ENCODE peak calls at places on chromosomes 5 and 9, in seven cellular contexts. B is upper lobe of right lung; U is lower lobe of right lung; X is gastrocnemius medialis; S is Panc1; Z is CD8-positive, alpha-beta T cell; N is upper lobe of left lung. G is an unnamed sample.

GRCh38 chr5:133680830-133681555 is 68.7 kb upstream of the FSTL4 start:
- ATAC-seq in N (no peak), X (no peak), U (no peak), Z (no peak), S (no peak), B (peak; percentile 32), G (no peak)

GRCh38 chr5:135356522-135357318 is 42.3 kb downstream of the MACROH2A1 start:
- ATAC-seq in S (no peak), X (peak; percentile 87), B (peak; percentile 75), Z (no peak), U (peak; percentile 80), N (peak; percentile 72), G (peak; percentile 92)

GRCh38 chr5:80713640-80714039 is 58.9 kb upstream of the DHFR start:
- ATAC-seq in B (no peak), N (no peak), U (no peak), X (no peak), S (no peak), Z (no peak), G (no peak)

GRCh38 chr5:130923543-130924159 is 241.4 kb downstream of the HINT1 start:
- ATAC-seq in Z (no peak), X (no peak), B (peak; percentile 24), U (peak; percentile 19), S (no peak), N (no peak), G (no peak)

GRCh38 chr5:141186897-141187512 is at the start of gene PCDHB9:
- ATAC-seq in S (peak; percentile 92), N (no peak), B (peak; percentile 29), X (no peak), Z (no peak), U (no peak), G (no peak)

GRCh38 chr5:141940695-141941271 is 17.1 kb downstream of the DELE1 start:
- ATAC-seq in S (peak; percentile 68), X (no peak), B (peak; percentile 60), Z (no peak), N (peak; percentile 42), U (peak; percentile 56), G (peak; percentile 27)

GRCh38 chr5:64019746-64020145 is 57.5 kb upstream of the HTR1A start:
- ATAC-seq in N (no peak), S (no peak), U (no peak), B (no peak), X (no peak), Z (no peak), G (no peak)

GRCh38 chr5:103034662-103035392 is 85.1 kb downstream of the GIN1 start:
- ATAC-seq in S (no peak), Z (no peak), B (peak; percentile 14), N (peak; percentile 26), X (peak; percentile 20), U (no peak), G (no peak)

GRCh38 chr5:169798906-169799660 is 162.0 kb downstream of the DOCK2 start:
- ATAC-seq in B (no peak), X (no peak), U (no peak), Z (no peak), S (no peak), N (no peak), G (no peak)

GRCh38 chr9:98570663-98571440 is 137.9 kb downstream of the GABBR2 start:
- ATAC-seq in U (no peak), Z (no peak), X (no peak), S (no peak), N (peak; percentile 2), B (no peak), G (no peak)

GRCh38 chr5:142432369-142432863 is 107.6 kb upstream of the SPRY4 start:
- ATAC-seq in X (no peak), S (no peak), B (peak; percentile 80), U (peak; percentile 73), N (no peak), Z (peak; percentile 50), G (no peak)

GRCh38 chr5:8550921-8551320 is 682.0 kb downstream of the MTRR start:
- ATAC-seq in N (no peak), Z (no peak), B (no peak), U (no peak), X (no peak), S (no peak), G (no peak)
- H3K27ac ChIP-seq in N (no peak overlapping the region), Z (no peak overlapping the region), B (no peak overlapping the region), U (no peak overlapping the region), X (no peak overlapping the region), S (no peak overlapping the region), G (no peak overlapping the region)

DNA sequence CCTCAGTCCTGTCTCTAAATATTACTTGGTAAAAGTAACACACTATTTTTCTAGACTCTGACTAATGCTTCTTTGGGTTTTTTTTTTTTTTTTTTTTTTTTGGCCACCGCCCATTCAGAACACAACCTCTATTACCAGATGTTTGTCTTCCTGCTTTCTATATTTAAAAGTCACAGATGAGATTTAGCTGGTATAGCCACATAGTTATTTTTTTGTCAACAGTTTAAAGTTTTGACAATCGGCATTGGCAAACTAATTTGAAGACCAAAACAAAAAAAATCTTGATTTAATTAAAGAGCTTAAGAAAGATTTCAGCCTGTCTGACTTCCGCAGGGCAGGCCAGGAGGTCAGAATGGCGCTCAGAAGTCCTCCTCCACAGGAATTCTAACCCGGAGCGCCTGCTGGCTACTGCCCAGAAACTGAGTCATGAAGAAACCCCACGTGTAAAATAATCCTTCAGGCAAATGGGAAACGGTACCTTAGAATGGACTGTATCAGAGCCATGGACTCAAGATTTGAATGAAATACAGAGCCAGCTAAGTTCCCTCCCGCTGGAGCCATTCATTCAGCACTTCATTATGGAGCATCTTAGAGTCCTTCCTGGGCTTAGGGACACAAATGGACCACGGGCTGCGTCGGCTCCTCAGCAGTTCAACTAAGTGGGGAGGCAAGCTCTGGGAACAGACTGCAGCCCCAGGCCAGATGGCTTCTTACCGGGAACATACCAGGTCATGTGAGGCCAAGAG is 55.6 kb downstream of the PTPDC1 start:
- ATAC-seq in N (peak; percentile 77), Z (no peak), B (peak; percentile 63), U (peak; percentile 81), X (peak; percentile 89), S (peak; percentile 91), G (peak; percentile 88)
- H3K4me3 ChIP-seq in N (no peak overlapping the region), Z (no peak overlapping the region), B (no peak overlapping the region), U (no peak overlapping the region), X (peak overlapping the region; percentile 29), S (peak overlapping the region; percentile 24), G (peak overlapping the region; percentile 9)

GRCh38 chr5:10301266-10301665 is 6.4 kb downstream of the CMBL start:
- ATAC-seq in U (no peak), X (peak; percentile 35), B (no peak), Z (no peak), S (no peak), N (no peak), G (no peak)

GRCh38 chr5:10303201-10303600 is 4.5 kb downstream of the CMBL start:
- ATAC-seq in S (no peak), N (no peak), X (no peak), Z (no peak), B (no peak), U (no peak), G (no peak)

GRCh38 chr5:10300246-10300645 is 7.5 kb downstream of the CMBL start:
- ATAC-seq in B (no peak), N (no peak), U (no peak), S (no peak), Z (no peak), X (no peak), G (no peak)

GRCh38 chr5:10303699-10304170 is 4.0 kb downstream of the CMBL start:
- ATAC-seq in S (no peak), U (no peak), N (no peak), B (no peak), X (no peak), Z (no peak), G (no peak)

DNA sequence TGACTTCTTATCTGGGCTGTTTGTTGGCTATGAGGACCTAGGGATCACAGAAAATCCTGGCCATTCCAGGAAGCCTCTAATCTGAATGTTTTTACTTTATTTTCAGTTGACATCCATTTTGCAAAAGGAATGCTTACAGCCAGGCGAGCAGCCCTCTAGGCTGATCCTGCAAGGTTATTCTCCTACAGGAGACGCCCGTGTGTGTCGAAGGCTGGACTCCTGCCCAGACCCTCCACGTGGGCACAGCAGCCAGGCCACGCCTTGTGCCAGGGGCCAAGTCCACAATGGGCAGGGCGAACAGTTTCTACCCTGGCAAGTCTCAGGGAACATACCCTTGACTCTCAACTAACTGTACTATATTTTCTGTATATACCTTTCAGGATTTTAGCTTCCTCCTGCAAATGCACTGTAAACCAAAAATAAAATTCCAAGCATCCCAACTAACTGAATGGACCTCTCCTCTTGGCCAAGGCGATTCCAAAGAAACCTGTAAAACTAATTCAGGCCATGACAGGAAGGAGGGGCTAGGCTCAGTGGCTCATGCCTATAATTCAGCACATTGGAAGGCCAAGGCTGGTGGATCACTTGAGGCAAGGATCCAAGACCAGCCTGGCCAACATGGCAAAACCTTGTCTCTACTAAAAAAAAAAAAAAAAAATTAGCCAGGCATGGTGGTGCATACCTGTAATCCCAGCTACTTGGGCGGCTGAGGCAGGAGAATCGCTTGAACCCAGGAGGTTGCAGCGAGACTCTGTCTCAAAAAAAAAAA is 5.7 kb downstream of the CMBL start:
- ATAC-seq in N (peak; percentile 85), U (peak; percentile 92), S (peak; percentile 89), X (peak; percentile 83), Z (no peak), B (peak; percentile 96), G (peak; percentile 68)
- H3K27ac ChIP-seq in N (no peak overlapping the region), U (no peak overlapping the region), S (peak overlapping the region; percentile 71), X (peak overlapping the region; percentile 98), Z (no peak overlapping the region), B (no peak overlapping the region), G (no peak overlapping the region)

GRCh38 chr9:4984571-4985375 is at the start of gene JAK2:
- ATAC-seq in U (peak; percentile 97), B (peak; percentile 94), Z (peak; percentile 85), S (peak; percentile 96), N (peak; percentile 98), X (peak; percentile 84), G (peak; percentile 97)

GRCh38 chr9:4985376-4986266 is 549 bp downstream of the JAK2 start:
- ATAC-seq in B (no peak), Z (peak; percentile 7), U (no peak), X (peak; percentile 18), N (peak; percentile 6), S (peak; percentile 36), G (no peak)

GRCh38 chr9:4984171-4984570 is 901 bp upstream of the JAK2 start:
- ATAC-seq in B (no peak), Z (no peak), X (peak; percentile 5), N (peak; percentile 11), U (peak; percentile 38), S (peak; percentile 42), G (peak; percentile 31)

GRCh38 chr9:4982720-4983482 is 2.2 kb upstream of the JAK2 start:
- ATAC-seq in B (no peak), N (no peak), U (no peak), X (no peak), Z (no peak), S (no peak), G (no peak)

GRCh38 chr9:4983541-4984165 is 1.4 kb upstream of the JAK2 start:
- ATAC-seq in X (no peak), B (no peak), U (no peak), Z (no peak), N (no peak), S (no peak), G (no peak)
- H3K4me3 ChIP-seq in X (peak overlapping the region; percentile 73), B (peak overlapping the region; percentile 95), U (peak overlapping the region; percentile 91), Z (no peak overlapping the region), N (no peak overlapping the region), S (peak overlapping the region; percentile 60), G (peak overlapping the region; percentile 71)

GRCh38 chr5:52993367-52993766 is 4.2 kb downstream of the ITGA2 start:
- ATAC-seq in S (no peak), X (no peak), U (no peak), N (no peak), Z (no peak), B (no peak), G (no peak)
- H3K27ac ChIP-seq in S (peak overlapping the region; percentile 10), X (no peak overlapping the region), U (no peak overlapping the region), N (no peak overlapping the region), Z (no peak overlapping the region), B (no peak overlapping the region), G (no peak overlapping the region)